ENCODE peak calls at places on chromosomes 4 and X, in eight cellular contexts. M, O, A, H, Z, N, K and J are unnamed samples.

GRCh38 chr4:145167884-145168283 is 12.5 kb downstream of the OTUD4 start:
- DNase-seq in H (no peak), N (no peak), M (no peak), O (no peak), Z (no peak), A (no peak), K (no peak), J (no peak)

GRCh38 chr4:150818661-150819060 is 196.4 kb downstream of the LRBA start:
- DNase-seq in M (no peak), K (no peak), O (no peak), H (no peak), A (peak), Z (no peak), N (no peak), J (no peak)

GRCh38 chrX:150253946-150254615 is 109.0 kb upstream of the MAMLD1 start:
- DNase-seq in Z (no peak), M (no peak), K (peak), A (no peak), N (peak), O (no peak), H (no peak), J (no peak)

GRCh38 chr4:38598489-38598888 is 65.5 kb upstream of the KLF3 start:
- DNase-seq in H (no peak), K (no peak), Z (no peak), N (no peak), O (no peak), A (no peak), M (no peak), J (no peak)

GRCh38 chrX:68440940-68441339 is 7.6 kb upstream of the OPHN1 start:
- DNase-seq in K (no peak), M (no peak), Z (peak), N (no peak), H (no peak), A (peak), O (no peak), J (no peak)

GRCh38 chrX:154696328-154697045 is 43.1 kb upstream of the CTAG2 start:
- DNase-seq in M (no peak), Z (no peak), N (no peak), A (peak), O (no peak), K (no peak), H (no peak), J (no peak)

GRCh38 chrX:50448565-50448964 is 22.1 kb downstream of the DGKK start:
- DNase-seq in N (peak), M (no peak), O (no peak), A (no peak), Z (no peak), H (no peak), K (no peak), J (no peak)

GRCh38 chrX:140918398-140919043 is 83.9 kb upstream of the SPANXB1 start:
- DNase-seq in Z (peak), H (peak), M (no peak), K (no peak), O (peak), A (peak), N (peak), J (peak)

GRCh38 chr4:44279469-44279868 is 169.1 kb downstream of the KCTD8 start:
- DNase-seq in A (no peak), N (no peak), Z (no peak), H (no peak), M (no peak), O (no peak), K (no peak), J (no peak)

GRCh38 chrX:55135171-55135570 is 46.4 kb downstream of the PAGE2 start:
- DNase-seq in K (no peak), A (peak), M (no peak), Z (peak), H (peak), N (peak), O (no peak), J (peak)

GRCh38 chr4:4356106-4357041 is 30.5 kb upstream of the NSG1 start:
- DNase-seq in H (peak), N (no peak), Z (no peak), A (no peak), O (no peak), K (no peak), M (no peak), J (no peak)

GRCh38 chr4:185817403-185817818 is 5.4 kb upstream of the SORBS2 start:
- DNase-seq in H (no peak), K (no peak), M (no peak), Z (peak), A (no peak), N (no peak), O (no peak), J (no peak)

GRCh38 chr4:150231108-150231770 is 153.0 kb downstream of the DCLK2 start:
- DNase-seq in H (no peak), Z (no peak), A (peak), O (no peak), N (no peak), K (no peak), M (no peak), J (no peak)